ENCODE peak calls at places on chromosomes 3 and 15, in eight cellular contexts. One of them, this sample, is unnamed. For H3K9me3 and H3K36me3, the result is how much of the 10 kb centered on the place peaks cover.

GRCh38 chr15:83018477-83018876 is 7.0 kb upstream of the C15orf40 start:
- DNase-seq in naive thymus-derived CD4-positive, alpha-beta T cell: no peak
- DNase-seq in fibroblast of lung: peak
- DNase-seq in tibial nerve: no peak
- DNase-seq in HCT116: no peak
- DNase-seq in endodermal cell: no peak
- DNase-seq in adrenal gland: no peak
- DNase-seq in stomach: no peak
- DNase-seq in this sample: no peak

GRCh38 chr3:40801276-40801675 is 276.5 kb downstream of the ZNF621 start:
- DNase-seq in naive thymus-derived CD4-positive, alpha-beta T cell: no peak
- DNase-seq in fibroblast of lung: no peak
- DNase-seq in tibial nerve: no peak
- DNase-seq in HCT116: no peak
- DNase-seq in endodermal cell: no peak
- DNase-seq in adrenal gland: no peak
- DNase-seq in stomach: no peak
- DNase-seq in this sample: no peak

GRCh38 chr3:148211725-148212124 is 486.0 kb upstream of the AGTR1 start:
- DNase-seq in naive thymus-derived CD4-positive, alpha-beta T cell: no peak
- DNase-seq in fibroblast of lung: peak
- DNase-seq in tibial nerve: no peak
- DNase-seq in HCT116: peak
- DNase-seq in endodermal cell: no peak
- DNase-seq in adrenal gland: peak
- DNase-seq in stomach: no peak
- DNase-seq in this sample: no peak

GRCh38 chr3:117645561-117646242 is 936.1 kb downstream of the TUSC7 start:
- DNase-seq in naive thymus-derived CD4-positive, alpha-beta T cell: no peak
- DNase-seq in fibroblast of lung: no peak
- DNase-seq in tibial nerve: no peak
- DNase-seq in HCT116: no peak
- DNase-seq in endodermal cell: no peak
- DNase-seq in adrenal gland: no peak
- DNase-seq in stomach: no peak
- DNase-seq in this sample: no peak

GRCh38 chr3:65391068-65391467 is 647.6 kb downstream of the MAGI1 start:
- DNase-seq in naive thymus-derived CD4-positive, alpha-beta T cell: no peak
- DNase-seq in fibroblast of lung: no peak
- DNase-seq in tibial nerve: no peak
- DNase-seq in HCT116: no peak
- DNase-seq in endodermal cell: no peak
- DNase-seq in adrenal gland: no peak
- DNase-seq in stomach: no peak
- DNase-seq in this sample: no peak

GRCh38 chr3:142997330-142997729 is 4.0 kb upstream of the U2SURP start:
- DNase-seq in naive thymus-derived CD4-positive, alpha-beta T cell: no peak
- DNase-seq in fibroblast of lung: no peak
- DNase-seq in tibial nerve: no peak
- DNase-seq in HCT116: no peak
- DNase-seq in endodermal cell: no peak
- DNase-seq in adrenal gland: no peak
- DNase-seq in stomach: no peak
- DNase-seq in this sample: no peak

GRCh38 chr3:53109822-53110771 is 20.1 kb downstream of the RFT1 start:
- DNase-seq in naive thymus-derived CD4-positive, alpha-beta T cell: no peak
- DNase-seq in fibroblast of lung: peak
- DNase-seq in tibial nerve: no peak
- DNase-seq in HCT116: peak
- DNase-seq in endodermal cell: peak
- DNase-seq in adrenal gland: peak
- DNase-seq in stomach: peak
- DNase-seq in this sample: no peak

GRCh38 chr3:14772533-14773138 is 46.1 kb upstream of the FGD5 start:
- DNase-seq in naive thymus-derived CD4-positive, alpha-beta T cell: no peak
- DNase-seq in fibroblast of lung: no peak
- DNase-seq in tibial nerve: no peak
- DNase-seq in HCT116: no peak
- DNase-seq in endodermal cell: peak
- DNase-seq in adrenal gland: no peak
- DNase-seq in stomach: no peak
- DNase-seq in this sample: no peak

GRCh38 chr15:61621146-61621545 is 392.0 kb upstream of the RORA start:
- DNase-seq in naive thymus-derived CD4-positive, alpha-beta T cell: no peak
- DNase-seq in fibroblast of lung: no peak
- DNase-seq in tibial nerve: no peak
- DNase-seq in HCT116: no peak
- DNase-seq in endodermal cell: peak
- DNase-seq in adrenal gland: no peak
- DNase-seq in stomach: no peak
- DNase-seq in this sample: no peak

GRCh38 chr3:37715358-37715757 is 146.3 kb upstream of the CTDSPL start:
- DNase-seq in naive thymus-derived CD4-positive, alpha-beta T cell: no peak
- DNase-seq in fibroblast of lung: no peak
- DNase-seq in tibial nerve: no peak
- DNase-seq in HCT116: no peak
- DNase-seq in endodermal cell: peak
- DNase-seq in adrenal gland: no peak
- DNase-seq in stomach: no peak
- DNase-seq in this sample: no peak

GRCh38 chr3:114451561-114452018 is 157.8 kb downstream of the TIGIT start:
- DNase-seq in naive thymus-derived CD4-positive, alpha-beta T cell: no peak
- DNase-seq in fibroblast of lung: peak
- DNase-seq in tibial nerve: no peak
- DNase-seq in HCT116: no peak
- DNase-seq in endodermal cell: no peak
- DNase-seq in adrenal gland: peak
- DNase-seq in stomach: peak
- DNase-seq in this sample: no peak

GRCh38 chr3:58952128-58952917 is 97.5 kb downstream of the CFAP20DC start:
- DNase-seq in naive thymus-derived CD4-positive, alpha-beta T cell: no peak
- DNase-seq in fibroblast of lung: no peak
- DNase-seq in tibial nerve: no peak
- DNase-seq in HCT116: no peak
- DNase-seq in endodermal cell: no peak
- DNase-seq in adrenal gland: no peak
- DNase-seq in stomach: no peak
- DNase-seq in this sample: no peak

GRCh38 chr3:138395865-138396751 is 38.3 kb upstream of the ESYT3 start:
- DNase-seq in naive thymus-derived CD4-positive, alpha-beta T cell: no peak
- DNase-seq in fibroblast of lung: no peak
- DNase-seq in tibial nerve: no peak
- DNase-seq in HCT116: no peak
- DNase-seq in endodermal cell: peak
- DNase-seq in adrenal gland: peak
- DNase-seq in stomach: no peak
- DNase-seq in this sample: no peak

GRCh38 chr3:16183601-16184270 is 9.3 kb downstream of the GALNT15 start:
- DNase-seq in naive thymus-derived CD4-positive, alpha-beta T cell: no peak
- DNase-seq in fibroblast of lung: peak
- DNase-seq in tibial nerve: no peak
- DNase-seq in HCT116: no peak
- DNase-seq in endodermal cell: peak
- DNase-seq in adrenal gland: peak
- DNase-seq in stomach: no peak
- DNase-seq in this sample: no peak

GRCh38 chr3:187667526-187667925 is 2.7 kb downstream of the SST start:
- DNase-seq in naive thymus-derived CD4-positive, alpha-beta T cell: no peak
- DNase-seq in fibroblast of lung: no peak
- DNase-seq in tibial nerve: no peak
- DNase-seq in HCT116: no peak
- DNase-seq in endodermal cell: no peak
- DNase-seq in adrenal gland: no peak
- DNase-seq in stomach: no peak
- DNase-seq in this sample: no peak

GRCh38 chr15:90607361-90607760 is 77.6 kb downstream of the CRTC3 start:
- DNase-seq in naive thymus-derived CD4-positive, alpha-beta T cell: no peak
- DNase-seq in fibroblast of lung: no peak
- DNase-seq in tibial nerve: no peak
- DNase-seq in HCT116: no peak
- DNase-seq in endodermal cell: no peak
- DNase-seq in adrenal gland: no peak
- DNase-seq in stomach: no peak
- DNase-seq in this sample: no peak

GRCh38 chr3:183827809-183828537 is 2.6 kb upstream of the MAP6D1 start:
- DNase-seq in naive thymus-derived CD4-positive, alpha-beta T cell: no peak
- DNase-seq in fibroblast of lung: no peak
- DNase-seq in tibial nerve: no peak
- DNase-seq in HCT116: no peak
- DNase-seq in endodermal cell: no peak
- DNase-seq in adrenal gland: peak
- DNase-seq in stomach: no peak
- DNase-seq in this sample: no peak

GRCh38 chr3:73192036-73192738 is 130.7 kb downstream of the EBLN2 start:
- DNase-seq in naive thymus-derived CD4-positive, alpha-beta T cell: no peak
- DNase-seq in fibroblast of lung: no peak
- DNase-seq in tibial nerve: no peak
- DNase-seq in HCT116: peak
- DNase-seq in endodermal cell: peak
- DNase-seq in adrenal gland: no peak
- DNase-seq in stomach: no peak
- DNase-seq in this sample: no peak

GRCh38 chr15:67266870-67267269 is 12.3 kb downstream of the IQCH start:
- DNase-seq in naive thymus-derived CD4-positive, alpha-beta T cell: no peak
- DNase-seq in fibroblast of lung: no peak
- DNase-seq in tibial nerve: no peak
- DNase-seq in HCT116: no peak
- DNase-seq in endodermal cell: no peak
- DNase-seq in adrenal gland: no peak
- DNase-seq in stomach: no peak
- DNase-seq in this sample: no peak

GRCh38 chr15:88042047-88042446 is 214.5 kb downstream of the NTRK3 start:
- DNase-seq in naive thymus-derived CD4-positive, alpha-beta T cell: no peak
- DNase-seq in fibroblast of lung: no peak
- DNase-seq in tibial nerve: no peak
- DNase-seq in HCT116: no peak
- DNase-seq in endodermal cell: no peak
- DNase-seq in adrenal gland: no peak
- DNase-seq in stomach: no peak
- DNase-seq in this sample: no peak

GRCh38 chr3:20564966-20565365 is 379.0 kb upstream of the SGO1 start:
- DNase-seq in naive thymus-derived CD4-positive, alpha-beta T cell: no peak
- DNase-seq in fibroblast of lung: no peak
- DNase-seq in tibial nerve: no peak
- DNase-seq in HCT116: no peak
- DNase-seq in endodermal cell: no peak
- DNase-seq in adrenal gland: no peak
- DNase-seq in stomach: no peak
- DNase-seq in this sample: no peak
- H3K9me3 ChIP-seq in naive thymus-derived CD4-positive, alpha-beta T cell: under half
- H3K9me3 ChIP-seq in fibroblast of lung: under half
- H3K9me3 ChIP-seq in tibial nerve: under half
- H3K9me3 ChIP-seq in HCT116: under half
- H3K9me3 ChIP-seq in endodermal cell: under half
- H3K9me3 ChIP-seq in adrenal gland: under half
- H3K9me3 ChIP-seq in stomach: under half
- H3K9me3 ChIP-seq in this sample: under half

GRCh38 chr3:158700559-158700958 is 28.1 kb upstream of the LXN start:
- DNase-seq in naive thymus-derived CD4-positive, alpha-beta T cell: no peak
- DNase-seq in fibroblast of lung: no peak
- DNase-seq in tibial nerve: no peak
- DNase-seq in HCT116: no peak
- DNase-seq in endodermal cell: no peak
- DNase-seq in adrenal gland: peak
- DNase-seq in stomach: no peak
- DNase-seq in this sample: no peak

GRCh38 chr3:158701666-158702065 is 29.2 kb upstream of the LXN start:
- DNase-seq in naive thymus-derived CD4-positive, alpha-beta T cell: no peak
- DNase-seq in fibroblast of lung: peak
- DNase-seq in tibial nerve: no peak
- DNase-seq in HCT116: no peak
- DNase-seq in endodermal cell: no peak
- DNase-seq in adrenal gland: no peak
- DNase-seq in stomach: no peak
- DNase-seq in this sample: no peak

GRCh38 chr3:158703566-158703965 is 28.7 kb downstream of the RARRES1 start:
- DNase-seq in naive thymus-derived CD4-positive, alpha-beta T cell: no peak
- DNase-seq in fibroblast of lung: no peak
- DNase-seq in tibial nerve: no peak
- DNase-seq in HCT116: no peak
- DNase-seq in endodermal cell: no peak
- DNase-seq in adrenal gland: no peak
- DNase-seq in stomach: no peak
- DNase-seq in this sample: no peak

DNA sequence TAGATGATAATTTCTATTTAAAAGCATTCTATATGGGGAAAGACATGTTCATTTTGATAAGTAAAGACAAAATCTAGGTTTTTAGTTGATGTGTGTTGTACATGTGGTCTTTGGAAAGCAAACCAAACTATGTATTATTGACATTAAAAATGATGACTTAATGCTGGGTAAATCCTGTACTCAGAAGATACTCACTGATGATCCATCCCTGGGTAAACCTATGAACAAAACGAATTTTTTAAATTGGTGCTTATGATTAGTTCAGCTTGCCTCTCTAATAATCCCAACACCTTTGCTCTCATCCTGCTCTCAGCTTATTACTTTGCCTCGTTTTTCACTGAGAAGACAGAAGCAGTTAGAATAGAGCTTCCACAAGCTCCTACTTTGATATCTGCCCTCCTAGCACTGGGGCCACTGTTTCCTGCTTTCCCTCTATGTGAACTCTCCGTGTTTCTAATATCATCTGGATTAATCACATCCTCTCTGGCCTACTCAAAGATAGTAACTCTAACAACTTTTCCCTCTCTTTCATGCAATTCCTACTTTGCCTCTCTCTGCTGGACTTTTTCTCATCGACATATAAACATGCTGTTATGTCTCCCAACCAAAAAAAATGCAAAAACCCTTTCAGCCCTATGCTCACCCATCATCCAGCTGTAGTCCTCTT is 29.3 kb downstream of the RARRES1 start:
- DNase-seq in naive thymus-derived CD4-positive, alpha-beta T cell: no peak
- DNase-seq in fibroblast of lung: peak
- DNase-seq in tibial nerve: no peak
- DNase-seq in HCT116: no peak
- DNase-seq in endodermal cell: no peak
- DNase-seq in adrenal gland: no peak
- DNase-seq in stomach: no peak
- DNase-seq in this sample: no peak
- H3K27ac ChIP-seq in naive thymus-derived CD4-positive, alpha-beta T cell: no peak
- H3K27ac ChIP-seq in fibroblast of lung: peak
- H3K27ac ChIP-seq in tibial nerve: no peak
- H3K27ac ChIP-seq in HCT116: no peak
- H3K27ac ChIP-seq in endodermal cell: no peak
- H3K27ac ChIP-seq in adrenal gland: no peak
- H3K27ac ChIP-seq in stomach: no peak
- H3K27ac ChIP-seq in this sample: no peak

GRCh38 chr15:99117111-99117510 is 12.2 kb downstream of the SYNM start:
- DNase-seq in naive thymus-derived CD4-positive, alpha-beta T cell: no peak
- DNase-seq in fibroblast of lung: no peak
- DNase-seq in tibial nerve: no peak
- DNase-seq in HCT116: no peak
- DNase-seq in endodermal cell: no peak
- DNase-seq in adrenal gland: no peak
- DNase-seq in stomach: no peak
- DNase-seq in this sample: no peak
- H3K36me3 ChIP-seq in naive thymus-derived CD4-positive, alpha-beta T cell: under half
- H3K36me3 ChIP-seq in fibroblast of lung: under half
- H3K36me3 ChIP-seq in tibial nerve: under half
- H3K36me3 ChIP-seq in HCT116: under half
- H3K36me3 ChIP-seq in endodermal cell: under half
- H3K36me3 ChIP-seq in adrenal gland: under half
- H3K36me3 ChIP-seq in stomach: half or more
- H3K36me3 ChIP-seq in this sample: under half

GRCh38 chr15:25171856-25172687 is 217.3 kb downstream of the SNRPN start:
- DNase-seq in naive thymus-derived CD4-positive, alpha-beta T cell: no peak
- DNase-seq in fibroblast of lung: no peak
- DNase-seq in tibial nerve: no peak
- DNase-seq in HCT116: no peak
- DNase-seq in endodermal cell: peak
- DNase-seq in adrenal gland: no peak
- DNase-seq in stomach: no peak
- DNase-seq in this sample: no peak
- H3K9me3 ChIP-seq in naive thymus-derived CD4-positive, alpha-beta T cell: under half
- H3K9me3 ChIP-seq in fibroblast of lung: under half
- H3K9me3 ChIP-seq in tibial nerve: under half
- H3K9me3 ChIP-seq in HCT116: under half
- H3K9me3 ChIP-seq in endodermal cell: under half
- H3K9me3 ChIP-seq in adrenal gland: under half
- H3K9me3 ChIP-seq in stomach: half or more
- H3K9me3 ChIP-seq in this sample: under half

This sample was measured in effector memory CD4-positive, alpha-beta T cell.